ENCODE peak calls at places on chromosomes 7 and 10, in seven cellular contexts. One of them, this sample, is unnamed.

GRCh38 chr7:101681170-101682007 is 52.3 kb upstream of the MYL10 start:
- DNase-seq in NCI-H1105: no peak
- DNase-seq in WTC11: no peak
- DNase-seq in ovary: no peak
- DNase-seq in T-helper 2 cell: no peak
- DNase-seq in germinal center: no peak
- DNase-seq in GM23248: peak
- DNase-seq in this sample: peak

GRCh38 chr7:149833495-149834130 is 4.6 kb upstream of the ZNF862 start:
- DNase-seq in WTC11: peak
- DNase-seq in T-helper 2 cell: no peak
- DNase-seq in germinal center: no peak
- DNase-seq in NCI-H1105: no peak
- DNase-seq in GM23248: no peak
- DNase-seq in ovary: no peak
- DNase-seq in this sample: no peak

GRCh38 chr10:3494131-3494878 is 290.7 kb downstream of the KLF6 start:
- DNase-seq in WTC11: no peak
- DNase-seq in ovary: peak
- DNase-seq in T-helper 2 cell: no peak
- DNase-seq in GM23248: no peak
- DNase-seq in germinal center: no peak
- DNase-seq in NCI-H1105: no peak
- DNase-seq in this sample: peak

GRCh38 chr10:69372126-69372980 is 44.4 kb downstream of the TACR2 start:
- DNase-seq in germinal center: no peak
- DNase-seq in T-helper 2 cell: no peak
- DNase-seq in GM23248: peak
- DNase-seq in WTC11: no peak
- DNase-seq in ovary: no peak
- DNase-seq in NCI-H1105: no peak
- DNase-seq in this sample: no peak

GRCh38 chr10:72257051-72257892 is 16.5 kb upstream of the DDIT4 start:
- DNase-seq in T-helper 2 cell: no peak
- DNase-seq in GM23248: no peak
- DNase-seq in germinal center: peak
- DNase-seq in NCI-H1105: no peak
- DNase-seq in WTC11: no peak
- DNase-seq in ovary: no peak
- DNase-seq in this sample: no peak

GRCh38 chr7:74026406-74027123 is 1.4 kb upstream of the ELN start:
- DNase-seq in GM23248: peak
- DNase-seq in ovary: peak
- DNase-seq in NCI-H1105: peak
- DNase-seq in WTC11: peak
- DNase-seq in germinal center: peak
- DNase-seq in T-helper 2 cell: peak
- DNase-seq in this sample: peak

GRCh38 chr10:26780793-26781601 is 79.8 kb downstream of the ABI1 start:
- DNase-seq in germinal center: peak
- DNase-seq in WTC11: no peak
- DNase-seq in ovary: no peak
- DNase-seq in NCI-H1105: no peak
- DNase-seq in GM23248: peak
- DNase-seq in T-helper 2 cell: no peak
- DNase-seq in this sample: no peak

GRCh38 chr10:114631678-114632417 is 26.2 kb downstream of the ABLIM1 start:
- DNase-seq in NCI-H1105: no peak
- DNase-seq in germinal center: peak
- DNase-seq in ovary: peak
- DNase-seq in GM23248: peak
- DNase-seq in WTC11: peak
- DNase-seq in T-helper 2 cell: peak
- DNase-seq in this sample: peak

GRCh38 chr7:142894112-142894835 is 8.7 kb upstream of the TRPV6 start:
- DNase-seq in NCI-H1105: no peak
- DNase-seq in germinal center: no peak
- DNase-seq in GM23248: no peak
- DNase-seq in WTC11: no peak
- DNase-seq in ovary: no peak
- DNase-seq in T-helper 2 cell: no peak
- DNase-seq in this sample: no peak

GRCh38 chr7:124482229-124482628 is 283.4 kb downstream of the GPR37 start:
- DNase-seq in germinal center: no peak
- DNase-seq in T-helper 2 cell: no peak
- DNase-seq in GM23248: no peak
- DNase-seq in WTC11: no peak
- DNase-seq in ovary: no peak
- DNase-seq in NCI-H1105: no peak
- DNase-seq in this sample: no peak

GRCh38 chr7:104650991-104651680 is 322.7 kb downstream of the LHFPL3 start:
- DNase-seq in T-helper 2 cell: no peak
- DNase-seq in germinal center: no peak
- DNase-seq in GM23248: no peak
- DNase-seq in WTC11: no peak
- DNase-seq in ovary: no peak
- DNase-seq in NCI-H1105: peak
- DNase-seq in this sample: no peak